ENCODE peak calls at places on chromosomes 3 and 15, in four cellular contexts. K, W, B and M are unnamed samples.

GRCh38 chr15:33311312-33311971 is 675 bp downstream of the RYR3 start:
- DNase-seq in K (peak), W (no peak), B (no peak), M (no peak)

GRCh38 chr3:18501679-18502343 is 76.7 kb upstream of the SATB1 start:
- DNase-seq in W (no peak), B (no peak), K (no peak), M (no peak)

GRCh38 chr15:70451861-70452653 is 311.3 kb downstream of the UACA start:
- DNase-seq in B (no peak), W (no peak), K (peak), M (no peak)

GRCh38 chr15:91517491-91518200 is 335.9 kb upstream of the SLCO3A1 start:
- DNase-seq in K (no peak), W (no peak), B (no peak), M (peak)

GRCh38 chr3:66715806-66716205 is 215.0 kb upstream of the LRIG1 start:
- DNase-seq in K (no peak), B (no peak), W (no peak), M (no peak)

GRCh38 chr3:161395613-161396012 is 24.3 kb upstream of the SPTSSB start:
- DNase-seq in W (no peak), K (no peak), B (no peak), M (no peak)

GRCh38 chr3:53493618-53493996 is 804 bp upstream of the CACNA1D start:
- DNase-seq in B (no peak), K (no peak), W (no peak), M (no peak)

GRCh38 chr15:59296181-59296617 is 76.5 kb downstream of the MYO1E start:
- DNase-seq in K (no peak), B (peak), W (peak), M (peak)

GRCh38 chr15:100118546-100118945 is 223.2 kb downstream of the ADAMTS17 start:
- DNase-seq in B (no peak), W (no peak), K (no peak), M (no peak)

GRCh38 chr3:114451561-114452018 is 157.8 kb downstream of the TIGIT start:
- DNase-seq in K (no peak), W (no peak), B (no peak), M (no peak)

GRCh38 chr3:100561459-100562158 is 47.8 kb upstream of the ADGRG7 start:
- DNase-seq in W (no peak), K (peak), B (peak), M (peak)
- H3K4me3 ChIP-seq in W (no peak), K (no peak), B (no peak), M (no peak)

DNA sequence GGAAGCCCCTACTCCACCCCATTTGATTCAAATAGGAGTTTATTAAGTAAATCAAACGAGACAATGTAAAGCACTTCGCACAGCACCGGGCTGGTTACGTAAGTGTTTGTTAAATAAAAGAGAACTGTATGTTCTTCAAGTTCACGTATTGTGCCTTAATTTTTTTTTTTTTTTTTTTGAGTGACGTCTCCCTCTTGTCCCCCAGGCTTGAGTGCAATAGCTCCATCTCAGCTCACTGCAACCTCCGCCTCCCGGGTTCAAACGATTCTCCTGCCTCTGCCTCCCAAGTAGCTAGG is 1.3 kb upstream of the WWTR1 start:
- DNase-seq in W (no peak), B (no peak), K (no peak), M (no peak)
- H3K4me3 ChIP-seq in W (peak), B (peak), K (peak), M (peak)

DNA sequence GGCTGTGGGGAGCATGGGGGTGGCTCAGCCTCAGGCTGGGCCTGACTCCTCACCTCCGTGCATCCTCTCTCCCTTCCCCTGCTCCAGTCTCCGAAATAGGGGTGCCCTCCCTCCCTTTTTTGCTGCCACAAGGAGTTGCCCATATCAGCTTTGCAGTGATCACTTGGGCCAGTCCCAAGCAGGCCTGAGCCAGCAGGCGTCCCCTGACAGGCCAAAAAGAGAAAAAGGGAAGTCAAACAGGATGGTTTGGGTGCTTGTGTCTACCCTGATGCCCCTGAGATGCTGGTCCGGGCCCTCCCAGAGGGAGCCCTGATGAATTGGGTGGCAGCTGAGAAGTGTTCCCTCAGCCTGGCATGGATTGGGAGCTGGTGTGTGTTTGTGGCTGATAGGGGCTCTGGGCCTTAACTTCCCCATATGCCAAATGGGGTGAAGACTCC is 1.4 kb downstream of the FBLN2 start:
- DNase-seq in B (no peak), W (no peak), K (no peak), M (no peak)
- H3K4me3 ChIP-seq in B (peak), W (no peak), K (no peak), M (no peak)

GRCh38 chr3:96813820-96814580 is 394 bp upstream of the EPHA6 start:
- DNase-seq in W (peak), K (peak), B (no peak), M (no peak)

GRCh38 chr3:96813134-96813819 is 1.1 kb upstream of the EPHA6 start:
- DNase-seq in W (peak), B (no peak), K (peak), M (no peak)

DNA sequence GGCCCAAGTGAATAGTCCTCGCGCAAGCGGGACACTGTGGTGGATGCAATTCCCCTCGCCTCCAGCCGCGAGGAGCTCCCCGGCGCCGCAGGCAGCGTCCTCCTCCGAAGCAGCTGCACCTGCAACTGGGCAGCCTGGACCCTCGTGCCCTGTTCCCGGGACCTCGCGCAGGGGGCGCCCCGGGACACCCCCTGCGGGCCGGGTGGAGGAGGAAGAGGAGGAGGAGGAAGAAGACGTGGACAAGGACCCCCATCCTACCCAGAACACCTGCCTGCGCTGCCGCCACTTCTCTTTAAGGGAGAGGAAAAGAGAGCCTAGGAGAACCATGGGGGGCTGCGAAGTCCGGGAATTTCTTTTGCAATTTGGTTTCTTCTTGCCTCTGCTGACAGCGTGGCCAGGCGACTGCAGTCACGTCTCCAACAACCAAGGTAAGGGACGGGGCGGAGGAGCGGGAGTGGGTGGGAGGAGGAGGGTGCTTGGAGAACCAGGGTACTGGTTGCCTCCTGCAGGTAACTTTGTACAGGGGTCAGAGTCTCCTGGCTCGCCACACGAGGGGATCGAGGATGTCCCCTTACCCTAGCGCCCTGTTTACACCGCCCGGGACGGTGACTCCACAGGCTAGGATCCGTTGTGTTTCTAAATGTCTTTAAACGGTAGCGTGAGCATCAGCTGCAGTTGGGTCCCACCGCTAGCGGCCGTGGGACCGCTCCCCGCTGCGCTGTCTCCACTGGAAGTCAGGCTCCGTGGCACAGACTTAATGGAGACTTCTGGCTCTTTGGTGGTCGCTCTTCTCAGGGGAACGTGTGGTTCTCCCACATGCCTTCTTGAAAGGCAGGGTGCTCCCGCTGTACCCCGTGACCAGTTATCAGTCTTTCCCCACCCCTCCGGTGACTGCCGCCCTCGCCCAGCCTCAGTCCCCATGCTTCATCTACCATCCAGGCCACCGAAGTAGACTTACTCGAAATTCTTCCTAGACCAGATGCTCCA is at the start of gene EPHA6:
- DNase-seq in K (peak), B (no peak), W (no peak), M (no peak)
- H3K4me3 ChIP-seq in K (peak), B (peak), W (peak), M (peak)

DNA sequence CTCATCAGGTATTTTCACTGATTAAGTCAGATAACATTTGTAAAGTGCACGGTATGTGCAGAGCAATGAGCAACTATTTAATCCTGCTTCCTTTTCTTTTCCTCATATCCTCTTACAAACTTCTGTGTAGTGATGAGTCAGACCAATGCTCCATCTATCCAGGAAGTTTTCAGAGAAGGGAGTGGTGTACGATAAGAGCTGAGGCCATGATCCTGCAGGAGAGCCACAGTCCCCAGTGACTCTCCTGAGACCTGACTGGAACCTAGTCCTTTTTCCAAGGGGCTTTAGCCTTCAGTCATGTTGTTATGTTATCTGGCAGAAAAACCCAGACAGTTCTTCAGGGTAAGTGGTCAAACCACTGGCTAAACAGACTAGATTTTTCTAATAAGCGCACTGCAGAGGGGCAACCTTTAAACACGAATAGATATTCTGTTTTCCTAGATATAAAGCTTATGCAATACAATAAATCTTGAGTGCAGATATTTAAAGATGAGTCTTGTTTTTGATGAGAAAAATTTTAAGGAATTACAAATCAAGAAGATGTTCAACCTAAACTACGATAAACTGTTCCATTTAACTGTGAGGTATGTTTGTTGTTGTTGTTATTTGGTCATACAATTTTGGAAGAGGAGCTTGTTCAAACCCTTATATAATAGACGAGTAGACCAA is 110.5 kb upstream of the RAP2B start:
- DNase-seq in B (no peak), W (peak), K (no peak), M (peak)
- H3K4me3 ChIP-seq in B (no peak), W (no peak), K (no peak), M (no peak)

GRCh38 chr3:155805204-155805801 is 775 bp downstream of the C3orf33 start:
- DNase-seq in W (peak), K (peak), B (no peak), M (no peak)
- H3K4me3 ChIP-seq in W (peak), K (peak), B (peak), M (peak)

DNA sequence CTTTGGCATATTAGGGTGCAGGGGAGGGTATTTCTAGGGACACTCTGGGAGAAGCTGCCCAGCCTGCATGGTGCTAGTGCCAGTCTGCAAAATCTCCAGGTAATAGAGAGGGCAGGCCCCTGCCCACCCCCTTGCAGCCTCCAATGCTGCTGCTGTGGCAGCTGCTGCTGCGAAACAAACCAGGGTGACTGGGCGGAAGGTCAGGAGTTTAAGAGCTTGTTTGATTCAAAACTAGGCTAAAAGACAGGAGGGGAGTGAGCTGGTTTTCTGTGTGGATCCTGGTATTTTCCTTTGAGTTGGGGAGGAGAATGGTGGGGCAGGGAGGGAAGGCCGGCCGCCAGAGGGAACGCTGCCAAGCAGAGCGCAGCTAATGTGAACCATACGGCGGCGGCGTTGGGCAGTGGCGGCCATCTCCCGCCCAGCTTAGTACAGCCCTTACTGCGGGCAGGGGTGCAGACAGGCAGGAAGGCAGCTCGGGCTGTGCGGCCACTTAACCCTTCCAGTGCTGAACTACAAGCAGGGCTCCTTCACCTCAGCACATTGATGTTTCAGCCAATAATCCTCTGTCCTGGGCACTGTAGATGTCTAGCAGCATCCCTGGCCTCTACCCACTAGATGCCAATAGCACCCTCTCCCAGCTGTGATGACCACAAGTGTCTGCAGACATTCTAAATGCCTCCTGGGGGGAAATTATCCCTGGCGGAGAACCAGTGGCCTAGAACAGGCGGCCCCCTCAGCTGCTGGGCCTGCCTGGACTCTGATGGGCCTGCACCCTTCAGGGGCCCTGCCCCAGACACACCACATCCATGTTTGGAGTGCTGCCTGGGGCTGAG is 125.7 kb downstream of the EEFSEC start:
- DNase-seq in K (peak), B (peak), W (no peak), M (peak)
- H3K4me3 ChIP-seq in K (no peak), B (no peak), W (no peak), M (no peak)